ENCODE peak calls at places on chromosomes 3 and 15, in nine cellular contexts. J is skeletal muscle cell, B is Peyer's patch, F is RPMI8226, E is MM.1S, D is LNCaP clone FGC, T is ACHN, H is breast epithelium, A is NCI-H774. C is an unnamed sample.

GRCh38 chr3:195512798-195513345 is 30.3 kb downstream of the PPP1R2 start:
- DNase-seq in J (no peak), B (no peak), F (no peak), E (no peak), D (no peak), T (no peak), H (no peak), A (no peak), C (no peak)

GRCh38 chr3:186035277-186035676 is 73.6 kb downstream of the ETV5 start:
- DNase-seq in J (no peak), B (no peak), F (no peak), E (no peak), D (no peak), T (no peak), H (no peak), A (no peak), C (no peak)

GRCh38 chr15:48865387-48866079 is 12.4 kb upstream of the EID1 start:
- DNase-seq in J (peak), B (no peak), F (no peak), E (no peak), D (no peak), T (no peak), H (no peak), A (no peak), C (peak)

GRCh38 chr3:17091895-17092294 is 207.1 kb downstream of the PLCL2 start:
- DNase-seq in J (no peak), B (no peak), F (no peak), E (no peak), D (no peak), T (no peak), H (no peak), A (no peak), C (no peak)

GRCh38 chr15:92277776-92278175 is 115.9 kb upstream of the ST8SIA2 start:
- DNase-seq in J (no peak), B (no peak), F (peak), E (peak), D (no peak), T (peak), H (no peak), A (no peak), C (no peak)

GRCh38 chr3:40827942-40828688 is 303.4 kb downstream of the ZNF621 start:
- DNase-seq in J (no peak), B (no peak), F (no peak), E (no peak), D (no peak), T (peak), H (no peak), A (no peak), C (no peak)

GRCh38 chr15:71951134-71951533 is 140.8 kb downstream of the NR2E3 start:
- DNase-seq in J (no peak), B (no peak), F (no peak), E (no peak), D (no peak), T (no peak), H (no peak), A (no peak), C (no peak)

GRCh38 chr3:142768338-142768737 is 44.5 kb downstream of the TRPC1 start:
- DNase-seq in J (no peak), B (no peak), F (no peak), E (no peak), D (no peak), T (no peak), H (no peak), A (no peak), C (no peak)

GRCh38 chr15:32003558-32003957 is 26.8 kb upstream of the CHRNA7 start:
- DNase-seq in J (no peak), B (no peak), F (no peak), E (no peak), D (no peak), T (no peak), H (no peak), A (no peak), C (no peak)

GRCh38 chr3:66931286-66931685 is 66.8 kb upstream of the KBTBD8 start:
- DNase-seq in J (no peak), B (no peak), F (no peak), E (peak), D (no peak), T (no peak), H (no peak), A (no peak), C (no peak)

GRCh38 chr3:46692566-46692983 is 904 bp downstream of the ALS2CL start:
- DNase-seq in J (no peak), B (no peak), F (peak), E (no peak), D (no peak), T (peak), H (peak), A (no peak), C (no peak)

GRCh38 chr3:110881069-110881468 is 190.5 kb upstream of the NECTIN3 start:
- DNase-seq in J (peak), B (no peak), F (peak), E (peak), D (peak), T (peak), H (peak), A (peak), C (no peak)

C was measured in glutamatergic neuron.